ENCODE peak calls at places on chromosomes 16 and 17, in four cellular contexts. One of them, this sample, is unnamed.
A peak's percentile ranks its signal among the peaks of the same experiment; 100 is the strongest.

GRCh38 chr17:76270770-76271668 is 5.9 kb downstream of the UBALD2 start:
- DNase-seq in H9: no peak
- DNase-seq in mesendoderm: no peak
- DNase-seq in H1: no peak
- DNase-seq in this sample: no peak

GRCh38 chr17:40582328-40582901 is 17.1 kb upstream of the CCR7 start:
- DNase-seq in H9: no peak
- DNase-seq in mesendoderm: no peak
- DNase-seq in H1: no peak
- DNase-seq in this sample: no peak

GRCh38 chr17:42679001-42679491 is 2.3 kb upstream of the PLEKHH3 start:
- DNase-seq in H9: peak; percentile 72
- DNase-seq in mesendoderm: peak; percentile 79
- DNase-seq in H1: no peak
- DNase-seq in this sample: peak; percentile 39

GRCh38 chr17:45687594-45687993 is 96.5 kb upstream of the CRHR1 start:
- DNase-seq in H9: no peak
- DNase-seq in mesendoderm: no peak
- DNase-seq in H1: no peak
- DNase-seq in this sample: no peak

GRCh38 chr16:80433617-80434016 is 107.2 kb upstream of the DYNLRB2 start:
- DNase-seq in H9: no peak
- DNase-seq in mesendoderm: no peak
- DNase-seq in H1: no peak
- DNase-seq in this sample: no peak

GRCh38 chr17:62847426-62847825 is 39.3 kb upstream of the MARCHF10 start:
- DNase-seq in H9: peak; percentile 20
- DNase-seq in mesendoderm: no peak
- DNase-seq in H1: no peak
- DNase-seq in this sample: no peak

GRCh38 chr16:2056077-2056476 is 8.3 kb downstream of the TSC2 start:
- DNase-seq in H9: no peak
- DNase-seq in mesendoderm: peak; percentile 29
- DNase-seq in H1: no peak
- DNase-seq in this sample: no peak

GRCh38 chr16:46839986-46840443 is 9.0 kb upstream of the C16orf87 start:
- DNase-seq in H9: no peak
- DNase-seq in mesendoderm: no peak
- DNase-seq in H1: no peak
- DNase-seq in this sample: no peak

GRCh38 chr17:35749560-35750412 is 3.3 kb downstream of the GAS2L2 start:
- DNase-seq in H9: peak; percentile 71
- DNase-seq in mesendoderm: peak; percentile 40
- DNase-seq in H1: no peak
- DNase-seq in this sample: peak; percentile 20

GRCh38 chr16:53509906-53510703 is 7.1 kb upstream of the AKTIP start:
- DNase-seq in H9: peak; percentile 69
- DNase-seq in mesendoderm: peak; percentile 88
- DNase-seq in H1: no peak
- DNase-seq in this sample: peak; percentile 62

GRCh38 chr16:21663889-21664647 is at the start of gene OTOA:
- DNase-seq in H9: peak; percentile 69
- DNase-seq in mesendoderm: peak; percentile 32
- DNase-seq in H1: peak; percentile 29
- DNase-seq in this sample: no peak

GRCh38 chr16:22683258-22683657 is 130.7 kb upstream of the HS3ST2 start:
- DNase-seq in H9: no peak
- DNase-seq in mesendoderm: no peak
- DNase-seq in H1: no peak
- DNase-seq in this sample: no peak

GRCh38 chr16:77297996-77298637 is 98.9 kb downstream of the SYCE1L start:
- DNase-seq in H9: no peak
- DNase-seq in mesendoderm: no peak
- DNase-seq in H1: no peak
- DNase-seq in this sample: no peak

GRCh38 chr17:55263565-55264272 is 1.0 kb upstream of the HLF start:
- DNase-seq in H9: no peak
- DNase-seq in mesendoderm: no peak
- DNase-seq in H1: no peak
- DNase-seq in this sample: no peak

GRCh38 chr16:397135-397661 is at the start of gene NME4:
- DNase-seq in H9: peak; percentile 66
- DNase-seq in mesendoderm: peak; percentile 80
- DNase-seq in H1: no peak
- DNase-seq in this sample: no peak

GRCh38 chr16:25110392-25110947 is 1.1 kb upstream of the LCMT1 start:
- DNase-seq in H9: no peak
- DNase-seq in mesendoderm: no peak
- DNase-seq in H1: no peak
- DNase-seq in this sample: no peak

GRCh38 chr17:3557768-3558583 is at the start of gene TRPV3:
- DNase-seq in H9: peak; percentile 24
- DNase-seq in mesendoderm: no peak
- DNase-seq in H1: no peak
- DNase-seq in this sample: no peak

GRCh38 chr17:35900280-35900679 is 20.1 kb upstream of the CCL5 start:
- DNase-seq in H9: no peak
- DNase-seq in mesendoderm: no peak
- DNase-seq in H1: no peak
- DNase-seq in this sample: no peak

GRCh38 chr16:84775262-84775810 is 44.4 kb upstream of the CRISPLD2 start:
- DNase-seq in H9: no peak
- DNase-seq in mesendoderm: no peak
- DNase-seq in H1: no peak
- DNase-seq in this sample: no peak

GRCh38 chr17:77352441-77352840 is 211.7 kb downstream of the SEC14L1 start:
- DNase-seq in H9: no peak
- DNase-seq in mesendoderm: no peak
- DNase-seq in H1: no peak
- DNase-seq in this sample: no peak

GRCh38 chr17:79023886-79024771 is at the start of gene C1QTNF1:
- DNase-seq in H9: peak; percentile 73
- DNase-seq in mesendoderm: peak; percentile 61
- DNase-seq in H1: no peak
- DNase-seq in this sample: peak; percentile 38

GRCh38 chr17:19372439-19372838 is 5.9 kb upstream of the MAPK7 start:
- DNase-seq in H9: peak; percentile 31
- DNase-seq in mesendoderm: no peak
- DNase-seq in H1: no peak
- DNase-seq in this sample: no peak

DNA sequence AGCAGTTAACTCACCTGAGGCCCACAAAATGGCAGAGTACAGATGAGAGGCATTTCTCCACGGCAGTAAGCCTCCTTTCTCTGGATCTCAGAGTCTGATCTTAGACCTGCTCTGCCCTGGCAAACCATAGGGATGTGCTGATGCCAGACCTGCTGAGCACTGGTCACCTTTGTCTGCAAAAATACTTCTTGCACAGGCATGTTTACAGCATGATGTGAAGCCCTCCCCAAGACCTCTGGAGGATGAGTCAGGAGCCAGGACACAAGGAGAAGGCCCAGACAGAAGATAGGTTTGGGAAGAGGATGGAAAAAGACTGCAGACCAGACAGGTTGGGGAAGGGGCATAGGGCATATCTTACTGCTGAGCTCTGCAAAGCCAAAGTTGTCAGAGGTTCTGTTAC is 426.6 kb downstream of the PMP22 start:
- DNase-seq in H9: no peak
- DNase-seq in mesendoderm: no peak
- DNase-seq in H1: no peak
- DNase-seq in this sample: peak; percentile 38
- H3K56ac ChIP-seq in H9: no peak overlapping the region
- H3K56ac ChIP-seq in mesendoderm: no peak overlapping the region
- H3K56ac ChIP-seq in H1: no peak overlapping the region
- H3K56ac ChIP-seq in this sample: peak overlapping the region; percentile 13

GRCh38 chr17:82244413-82245140 is 15.7 kb downstream of the SLC16A3 start:
- DNase-seq in H9: no peak
- DNase-seq in mesendoderm: no peak
- DNase-seq in H1: no peak
- DNase-seq in this sample: no peak
- H3K4me1 ChIP-seq in H9: no peaks in the 10 kb centered on the region
- H3K4me1 ChIP-seq in mesendoderm: no peaks in the 10 kb centered on the region
- H3K4me1 ChIP-seq in H1: no peaks in the 10 kb centered on the region
- H3K4me1 ChIP-seq in this sample: peaks cover 32% of the 10 kb centered on the region

DNA sequence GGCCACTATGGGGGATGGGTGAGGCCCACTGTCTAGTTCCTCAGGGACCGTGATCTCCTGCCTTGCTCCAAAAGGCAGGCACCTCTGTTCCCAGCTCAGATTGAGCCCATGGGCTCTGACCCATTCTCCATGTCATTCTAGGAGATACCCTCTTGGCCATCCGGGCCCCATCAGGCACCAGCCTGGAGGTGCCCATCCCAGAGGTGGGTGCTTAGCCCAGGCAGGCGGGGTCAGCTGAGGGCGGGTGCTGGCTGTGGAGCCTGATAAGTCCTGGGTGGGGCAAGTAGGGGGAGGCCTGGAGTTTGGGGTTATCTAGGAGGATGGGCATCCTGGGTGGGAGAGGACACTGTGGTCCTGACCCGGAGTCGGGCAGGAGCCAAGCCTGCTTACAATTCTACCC is 2.3 kb downstream of the E2F4 start:
- DNase-seq in H9: no peak
- DNase-seq in mesendoderm: no peak
- DNase-seq in H1: no peak
- DNase-seq in this sample: no peak
- H3K56ac ChIP-seq in H9: no peak overlapping the region
- H3K56ac ChIP-seq in mesendoderm: no peak overlapping the region
- H3K56ac ChIP-seq in H1: no peak overlapping the region
- H3K56ac ChIP-seq in this sample: no peak overlapping the region

GRCh38 chr17:21389352-21389751 is 13.2 kb downstream of the KCNJ12 start:
- DNase-seq in H9: no peak
- DNase-seq in mesendoderm: no peak
- DNase-seq in H1: no peak
- DNase-seq in this sample: no peak

GRCh38 chr17:21387616-21388015 is 11.5 kb downstream of the KCNJ12 start:
- DNase-seq in H9: no peak
- DNase-seq in mesendoderm: no peak
- DNase-seq in H1: no peak
- DNase-seq in this sample: no peak

GRCh38 chr17:21390294-21390693 is 14.1 kb downstream of the KCNJ12 start:
- DNase-seq in H9: no peak
- DNase-seq in mesendoderm: no peak
- DNase-seq in H1: no peak
- DNase-seq in this sample: no peak

GRCh38 chr17:21388066-21388465 is 11.9 kb downstream of the KCNJ12 start:
- DNase-seq in H9: no peak
- DNase-seq in mesendoderm: no peak
- DNase-seq in H1: no peak
- DNase-seq in this sample: no peak

DNA sequence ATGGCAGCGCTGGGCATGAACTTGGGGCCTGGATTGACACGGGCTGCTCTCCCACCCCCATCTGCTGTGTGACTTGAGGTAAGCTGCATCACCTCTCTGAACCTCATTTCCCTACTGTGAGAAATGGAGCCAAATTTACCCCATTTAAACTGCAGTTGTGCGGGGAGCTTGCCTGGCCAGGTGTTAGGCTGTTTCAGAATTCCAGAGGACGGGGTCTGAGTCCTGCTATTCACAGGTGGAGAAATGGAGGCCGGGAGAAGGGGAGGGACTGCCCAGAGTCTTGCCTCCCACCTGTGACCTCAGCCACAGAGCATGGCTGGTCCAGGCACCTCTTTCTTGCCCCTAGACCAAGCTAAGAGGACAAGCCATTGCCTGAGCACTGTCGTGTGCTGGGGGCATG is 12.8 kb downstream of the KCNJ12 start:
- DNase-seq in H9: no peak
- DNase-seq in mesendoderm: no peak
- DNase-seq in H1: no peak
- DNase-seq in this sample: no peak
- H3K4me1 ChIP-seq in H9: no peaks in the 10 kb centered on the region
- H3K4me1 ChIP-seq in mesendoderm: no peaks in the 10 kb centered on the region
- H3K4me1 ChIP-seq in H1: no peaks in the 10 kb centered on the region
- H3K4me1 ChIP-seq in this sample: no peaks in the 10 kb centered on the region

GRCh38 chr17:60173304-60173807 is 23.6 kb downstream of the CA4 start:
- DNase-seq in H9: no peak
- DNase-seq in mesendoderm: no peak
- DNase-seq in H1: no peak
- DNase-seq in this sample: peak; percentile 24
- H3K56ac ChIP-seq in H9: no peak overlapping the region
- H3K56ac ChIP-seq in mesendoderm: no peak overlapping the region
- H3K56ac ChIP-seq in H1: no peak overlapping the region
- H3K56ac ChIP-seq in this sample: no peak overlapping the region

DNA sequence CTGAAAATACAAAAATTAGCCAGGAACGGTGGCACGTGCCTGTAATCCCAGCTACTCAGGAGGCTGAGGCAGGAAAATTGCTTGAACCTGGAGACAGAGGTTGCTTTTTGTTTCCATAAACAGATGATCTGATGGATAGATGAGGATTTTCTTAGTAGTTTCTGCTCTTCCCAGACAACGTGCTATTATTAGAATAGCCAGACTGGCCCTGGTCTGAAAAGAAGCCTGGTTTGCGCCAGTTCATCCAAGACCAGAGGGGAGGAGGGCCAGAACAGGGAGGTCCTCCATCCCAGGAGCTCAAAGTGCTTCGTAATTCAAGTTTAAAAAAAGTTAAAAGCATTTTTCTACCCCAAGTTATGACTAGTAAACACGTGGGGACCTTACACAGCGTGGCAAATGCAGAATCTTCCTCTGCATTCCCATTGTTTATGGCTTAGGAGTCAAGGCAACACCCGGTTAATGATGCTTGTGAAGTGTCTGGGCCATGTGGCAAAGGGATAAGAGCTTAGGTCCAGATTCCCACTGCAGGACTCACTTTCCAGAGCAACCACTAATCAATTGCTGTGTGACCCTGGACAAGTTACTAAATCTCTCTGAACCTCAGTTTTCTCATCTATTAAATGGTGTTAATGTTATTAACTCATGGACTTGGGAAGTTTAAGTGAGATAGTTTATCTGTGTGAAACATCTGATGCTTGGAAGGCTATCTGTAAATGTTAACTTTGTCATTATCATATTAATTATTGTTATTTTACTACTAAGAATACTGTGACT is 205.4 kb downstream of the CCDC182 start:
- DNase-seq in H9: no peak
- DNase-seq in mesendoderm: no peak
- DNase-seq in H1: no peak
- DNase-seq in this sample: no peak
- H3K4me1 ChIP-seq in H9: no peaks in the 10 kb centered on the region
- H3K4me1 ChIP-seq in mesendoderm: peaks cover 15% of the 10 kb centered on the region
- H3K4me1 ChIP-seq in H1: no peaks in the 10 kb centered on the region
- H3K4me1 ChIP-seq in this sample: peaks cover 4% of the 10 kb centered on the region

This sample was measured in IMR-90.